ENCODE peak calls at places on chromosome 10, in four cellular contexts. N is activated CD4-positive, alpha-beta T cell treated with anti-CD3 and anti-CD28 coated beads for 48 hours; C is right cardiac atrium; I is non-pigmented ciliary epithelial cell. Z is an unnamed sample.

GRCh38 chr10:28991326-28991725 is 297.5 kb upstream of the LYZL1 start:
- DNase-seq in N (no peak), C (no peak), I (peak; percentile 63), Z (no peak)

GRCh38 chr10:48292616-48293015 is 13.9 kb upstream of the MAPK8 start:
- DNase-seq in N (no peak), C (no peak), I (no peak), Z (no peak)

GRCh38 chr10:110497438-110498086 is at the start of gene DUSP5:
- DNase-seq in N (peak; percentile 95), C (peak; percentile 94), I (no peak), Z (peak; percentile 97)

GRCh38 chr10:22713853-22714523 is 390 bp downstream of the PIP4K2A start:
- DNase-seq in N (peak; percentile 52), C (peak; percentile 40), I (no peak), Z (peak; percentile 51)

GRCh38 chr10:76303682-76304316 is 872.4 kb downstream of the LRMDA start:
- DNase-seq in N (peak; percentile 36), C (peak; percentile 77), I (no peak), Z (peak; percentile 76)

GRCh38 chr10:113425596-113425995 is 127.3 kb upstream of the HABP2 start:
- DNase-seq in N (no peak), C (no peak), I (no peak), Z (no peak)

GRCh38 chr10:12252882-12253546 is 57.0 kb downstream of the CDC123 start:
- DNase-seq in N (peak; percentile 20), C (no peak), I (no peak), Z (no peak)

GRCh38 chr10:34127676-34128075 is 687.4 kb downstream of the PARD3 start:
- DNase-seq in N (no peak), C (no peak), I (no peak), Z (no peak)

GRCh38 chr10:94430705-94431104 is 28.4 kb downstream of the TBC1D12 start:
- DNase-seq in N (no peak), C (no peak), I (no peak), Z (no peak)

GRCh38 chr10:98536551-98536950 is 89.8 kb upstream of the HPS1 start:
- DNase-seq in N (no peak), C (no peak), I (no peak), Z (no peak)

GRCh38 chr10:61825001-61825400 is 76.5 kb upstream of the ARID5B start:
- DNase-seq in N (no peak), C (no peak), I (no peak), Z (no peak)

GRCh38 chr10:6347391-6347951 is 144.7 kb downstream of the PFKFB3 start:
- DNase-seq in N (peak; percentile 81), C (no peak), I (no peak), Z (no peak)

GRCh38 chr10:126080879-126081331 is 184.5 kb downstream of the FANK1 start:
- DNase-seq in N (no peak), C (no peak), I (no peak), Z (no peak)

GRCh38 chr10:116702165-116702564 is 40.2 kb downstream of the HSPA12A start:
- DNase-seq in N (no peak), C (no peak), I (no peak), Z (no peak)

GRCh38 chr10:29007748-29008610 is 280.9 kb upstream of the LYZL1 start:
- DNase-seq in N (no peak), C (peak; percentile 77), I (no peak), Z (peak; percentile 38)